ENCODE peak calls at places on chromosomes 12 and 14, in eight cellular contexts. X, H, A, W, Z, I, T and Y are unnamed samples.

GRCh38 chr14:70707138-70708038 is 65.7 kb downstream of the TTC9 start:
- DNase-seq in X (peak), H (no peak), A (peak), W (no peak), Z (no peak), I (no peak), T (peak), Y (peak)

GRCh38 chr12:101685121-101685520 is 12.3 kb upstream of the CHPT1 start:
- DNase-seq in X (no peak), H (no peak), A (no peak), W (no peak), Z (no peak), I (no peak), T (no peak), Y (no peak)

GRCh38 chr12:100566887-100567637 is 6.4 kb upstream of the GAS2L3 start:
- DNase-seq in X (no peak), H (no peak), A (no peak), W (no peak), Z (no peak), I (no peak), T (peak), Y (no peak)

GRCh38 chr12:28127455-28127854 is 62.8 kb upstream of the CCDC91 start:
- DNase-seq in X (no peak), H (no peak), A (no peak), W (no peak), Z (no peak), I (no peak), T (no peak), Y (peak)

GRCh38 chr12:52566847-52567291 is 6.8 kb downstream of the KRT74 start:
- DNase-seq in X (no peak), H (no peak), A (no peak), W (peak), Z (no peak), I (peak), T (peak), Y (no peak)

GRCh38 chr14:61555056-61555838 is 140.1 kb upstream of the HIF1A start:
- DNase-seq in X (no peak), H (no peak), A (no peak), W (no peak), Z (no peak), I (no peak), T (no peak), Y (no peak)

GRCh38 chr12:52945389-52946232 is 3.3 kb upstream of the KRT18 start:
- DNase-seq in X (peak), H (no peak), A (no peak), W (no peak), Z (no peak), I (no peak), T (peak), Y (no peak)

GRCh38 chr14:90681889-90682429 is 134.3 kb downstream of the TTC7B start:
- DNase-seq in X (no peak), H (no peak), A (no peak), W (no peak), Z (no peak), I (no peak), T (no peak), Y (peak)

GRCh38 chr14:97603201-97603600 is 806.0 kb downstream of the VRK1 start:
- DNase-seq in X (no peak), H (no peak), A (no peak), W (no peak), Z (no peak), I (no peak), T (no peak), Y (no peak)

GRCh38 chr14:93970589-93970966 is 5.8 kb downstream of the ASB2 start:
- DNase-seq in X (no peak), H (peak), A (peak), W (no peak), Z (peak), I (no peak), T (peak), Y (no peak)

GRCh38 chr12:132475304-132476037 is 14.5 kb upstream of the FBRSL1 start:
- DNase-seq in X (no peak), H (no peak), A (no peak), W (no peak), Z (no peak), I (no peak), T (no peak), Y (no peak)

GRCh38 chr14:63663428-63664142 is 21.9 kb upstream of the WDR89 start:
- DNase-seq in X (no peak), H (no peak), A (no peak), W (no peak), Z (no peak), I (no peak), T (peak), Y (no peak)

GRCh38 chr12:95949801-95950206 is 6.7 kb downstream of the AMDHD1 start:
- DNase-seq in X (no peak), H (no peak), A (no peak), W (no peak), Z (no peak), I (no peak), T (no peak), Y (no peak)

GRCh38 chr12:127245437-127245836 is 1021.5 kb upstream of the TMEM132C start:
- DNase-seq in X (no peak), H (no peak), A (no peak), W (no peak), Z (no peak), I (no peak), T (no peak), Y (no peak)

GRCh38 chr12:647713-648085 is 15.5 kb downstream of the NINJ2 start:
- DNase-seq in X (no peak), H (no peak), A (no peak), W (no peak), Z (no peak), I (no peak), T (no peak), Y (no peak)

GRCh38 chr14:89401241-89401640 is 15.8 kb downstream of the FOXN3 start:
- DNase-seq in X (no peak), H (no peak), A (no peak), W (no peak), Z (no peak), I (no peak), T (no peak), Y (no peak)

GRCh38 chr14:22994762-22995275 is 12.5 kb upstream of the AJUBA start:
- DNase-seq in X (no peak), H (peak), A (no peak), W (no peak), Z (peak), I (no peak), T (no peak), Y (no peak)

GRCh38 chr12:110102255-110102654 is 21.9 kb upstream of the IFT81 start:
- DNase-seq in X (peak), H (no peak), A (peak), W (no peak), Z (peak), I (no peak), T (peak), Y (no peak)

GRCh38 chr12:66132408-66132807 is 1.9 kb upstream of the LLPH start:
- DNase-seq in X (peak), H (no peak), A (peak), W (no peak), Z (no peak), I (no peak), T (no peak), Y (no peak)

GRCh38 chr12:13100882-13101769 is 2.3 kb downstream of the GSG1 start:
- DNase-seq in X (peak), H (peak), A (peak), W (peak), Z (peak), I (peak), T (peak), Y (peak)

GRCh38 chr12:88057994-88058718 is 29.0 kb upstream of the C12orf50 start:
- DNase-seq in X (peak), H (no peak), A (no peak), W (peak), Z (no peak), I (peak), T (no peak), Y (no peak)

GRCh38 chr14:28777773-28778606 is 11.4 kb downstream of the FOXG1 start:
- DNase-seq in X (no peak), H (no peak), A (no peak), W (no peak), Z (no peak), I (no peak), T (no peak), Y (no peak)
- H3K27ac ChIP-seq in X (no peak), H (no peak), A (no peak), W (no peak), Z (no peak), I (no peak), T (no peak), Y (no peak)

DNA sequence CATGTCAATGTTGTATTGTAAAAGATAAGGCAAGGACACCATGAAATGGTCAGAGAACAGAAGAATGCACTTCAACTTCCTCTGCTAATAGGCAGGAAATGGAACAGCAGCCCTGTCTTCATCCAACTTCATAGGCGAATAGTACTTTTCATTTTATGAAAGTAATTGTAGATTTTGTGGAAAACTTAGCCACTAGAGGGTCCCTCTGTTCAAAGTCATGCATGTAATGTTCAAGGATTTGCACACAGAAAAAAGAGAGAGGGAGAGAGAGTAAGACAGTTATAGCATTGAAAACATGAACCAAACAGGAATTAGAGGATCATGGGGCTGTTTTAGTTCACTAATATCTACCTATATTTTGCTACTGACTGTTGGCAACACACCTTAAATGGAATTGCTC is 172.2 kb downstream of the FLRT2 start:
- DNase-seq in X (no peak), H (no peak), A (no peak), W (no peak), Z (no peak), I (no peak), T (no peak), Y (no peak)
- H3K27ac ChIP-seq in X (no peak), H (no peak), A (no peak), W (no peak), Z (no peak), I (no peak), T (no peak), Y (no peak)

GRCh38 chr14:52350445-52350844 is 36.3 kb downstream of the PTGER2 start:
- DNase-seq in X (no peak), H (no peak), A (no peak), W (no peak), Z (no peak), I (no peak), T (no peak), Y (no peak)

GRCh38 chr14:52349731-52350130 is 35.6 kb downstream of the PTGER2 start:
- DNase-seq in X (no peak), H (no peak), A (no peak), W (no peak), Z (no peak), I (no peak), T (no peak), Y (no peak)

GRCh38 chr14:52352546-52352945 is 38.4 kb downstream of the PTGER2 start:
- DNase-seq in X (no peak), H (no peak), A (no peak), W (no peak), Z (no peak), I (no peak), T (no peak), Y (no peak)

GRCh38 chr14:52351561-52352491 is 37.7 kb downstream of the PTGER2 start:
- DNase-seq in X (no peak), H (no peak), A (no peak), W (no peak), Z (no peak), I (no peak), T (no peak), Y (no peak)

DNA sequence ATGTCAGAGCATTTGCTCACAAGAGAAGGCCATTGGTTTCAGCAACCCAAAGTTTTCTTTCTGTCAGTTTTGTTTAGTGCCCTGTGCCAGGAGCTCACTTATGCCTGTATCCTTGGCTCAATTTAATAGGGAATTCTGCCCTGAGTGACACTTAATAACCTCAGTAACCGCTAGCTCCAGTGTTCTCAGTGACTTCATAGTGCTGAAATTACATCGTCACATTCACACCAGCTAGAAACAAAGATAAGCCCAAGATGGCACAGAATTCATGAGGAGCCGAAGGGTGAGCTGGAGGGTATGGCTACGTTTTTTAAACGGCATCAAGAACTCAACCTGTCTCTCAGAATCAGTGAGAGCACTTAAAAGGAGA is 37.1 kb downstream of the PTGER2 start:
- DNase-seq in X (no peak), H (no peak), A (no peak), W (no peak), Z (no peak), I (no peak), T (no peak), Y (no peak)
- H3K27ac ChIP-seq in X (peak), H (peak), A (no peak), W (no peak), Z (peak), I (no peak), T (no peak), Y (no peak)

GRCh38 chr14:99562848-99563748 is 40.9 kb downstream of the CCDC85C start:
- DNase-seq in X (peak), H (peak), A (no peak), W (peak), Z (peak), I (peak), T (peak), Y (no peak)

GRCh38 chr14:99565383-99565782 is 38.6 kb downstream of the CCDC85C start:
- DNase-seq in X (no peak), H (no peak), A (no peak), W (no peak), Z (no peak), I (no peak), T (no peak), Y (no peak)

GRCh38 chr14:99564256-99564902 is 39.6 kb downstream of the CCDC85C start:
- DNase-seq in X (peak), H (peak), A (no peak), W (peak), Z (no peak), I (peak), T (peak), Y (no peak)

GRCh38 chr14:99564903-99565259 is 39.1 kb downstream of the CCDC85C start:
- DNase-seq in X (no peak), H (no peak), A (no peak), W (no peak), Z (no peak), I (no peak), T (no peak), Y (no peak)

GRCh38 chr14:99563749-99564129 is 40.3 kb downstream of the CCDC85C start:
- DNase-seq in X (no peak), H (no peak), A (no peak), W (no peak), Z (no peak), I (no peak), T (no peak), Y (no peak)
- H3K27ac ChIP-seq in X (no peak), H (no peak), A (no peak), W (peak), Z (peak), I (no peak), T (peak), Y (no peak)

GRCh38 chr12:131128556-131128955 is 174.8 kb downstream of the ADGRD1 start:
- DNase-seq in X (no peak), H (no peak), A (no peak), W (no peak), Z (no peak), I (no peak), T (no peak), Y (no peak)

GRCh38 chr12:131131808-131132117 is 178.1 kb downstream of the ADGRD1 start:
- DNase-seq in X (no peak), H (no peak), A (no peak), W (no peak), Z (no peak), I (no peak), T (no peak), Y (no peak)

GRCh38 chr12:131129839-131130238 is 176.1 kb downstream of the ADGRD1 start:
- DNase-seq in X (no peak), H (no peak), A (no peak), W (no peak), Z (no peak), I (no peak), T (no peak), Y (no peak)

GRCh38 chr12:131131077-131131807 is 177.5 kb downstream of the ADGRD1 start:
- DNase-seq in X (no peak), H (no peak), A (no peak), W (no peak), Z (no peak), I (no peak), T (no peak), Y (no peak)

GRCh38 chr12:131130311-131130911 is 176.7 kb downstream of the ADGRD1 start:
- DNase-seq in X (no peak), H (no peak), A (no peak), W (no peak), Z (no peak), I (no peak), T (no peak), Y (no peak)
- H3K27ac ChIP-seq in X (no peak), H (no peak), A (no peak), W (no peak), Z (no peak), I (no peak), T (no peak), Y (no peak)

GRCh38 chr12:103800252-103800771 is 40.7 kb downstream of the NT5DC3 start:
- DNase-seq in X (peak), H (no peak), A (no peak), W (peak), Z (no peak), I (peak), T (peak), Y (no peak)
- H3K27ac ChIP-seq in X (peak), H (no peak), A (peak), W (peak), Z (peak), I (no peak), T (peak), Y (peak)

DNA sequence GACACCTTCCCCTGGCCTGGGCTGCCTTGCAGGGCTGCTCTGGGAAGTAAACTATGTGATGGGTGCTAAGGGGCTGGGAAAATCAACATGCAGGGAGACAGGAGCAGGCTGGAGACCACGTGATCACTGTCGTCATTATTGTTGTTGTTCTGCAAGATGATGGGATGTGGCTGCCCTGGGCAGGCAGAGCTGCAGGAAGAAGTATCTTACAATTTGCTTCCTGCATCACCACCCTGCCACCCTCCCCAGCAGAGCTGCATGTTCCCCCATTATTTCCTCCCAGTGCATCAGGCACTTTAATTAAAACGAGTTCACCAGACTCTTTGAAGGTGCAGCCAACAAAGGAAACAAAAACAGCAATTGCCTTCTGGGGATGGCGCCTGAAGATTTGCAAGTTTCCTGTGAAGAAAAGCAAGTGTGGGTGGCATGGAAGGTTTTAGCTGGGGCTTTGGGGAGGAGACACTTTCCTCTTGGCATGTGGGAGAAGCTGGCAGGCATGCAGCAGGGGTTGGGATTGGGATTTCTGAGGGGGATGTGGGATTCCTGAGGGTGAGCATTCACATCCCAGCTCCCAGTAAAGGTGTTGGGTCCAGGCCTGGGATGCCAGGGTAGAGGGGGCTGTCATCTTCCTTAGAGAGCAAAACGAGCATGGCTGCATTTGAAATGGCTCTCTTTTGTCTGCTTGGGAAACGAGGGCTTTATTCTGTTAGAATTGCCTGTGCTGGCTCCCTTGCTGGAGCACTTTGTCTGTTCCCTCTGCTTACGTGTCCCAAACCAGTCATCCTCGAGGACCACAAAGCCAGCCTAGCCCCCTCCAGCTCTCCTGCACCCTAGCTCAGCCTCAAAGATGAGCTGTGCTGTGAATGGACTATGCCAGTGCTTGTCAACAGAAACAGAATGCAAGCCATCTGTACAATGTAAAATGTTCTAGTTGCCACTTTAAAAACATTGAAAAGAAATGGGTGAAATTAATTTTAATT is 11.5 kb upstream of the C14orf132 start:
- DNase-seq in X (no peak), H (no peak), A (no peak), W (no peak), Z (no peak), I (no peak), T (no peak), Y (no peak)
- H3K27ac ChIP-seq in X (no peak), H (no peak), A (no peak), W (no peak), Z (no peak), I (no peak), T (no peak), Y (no peak)

GRCh38 chr14:72941286-72941985 is 15.2 kb downstream of the DCAF4 start:
- DNase-seq in X (no peak), H (no peak), A (no peak), W (no peak), Z (no peak), I (no peak), T (no peak), Y (no peak)
- H3K27ac ChIP-seq in X (no peak), H (no peak), A (no peak), W (no peak), Z (no peak), I (no peak), T (no peak), Y (no peak)

GRCh38 chr14:102589761-102590290 is 2.6 kb upstream of the RCOR1 start:
- DNase-seq in X (no peak), H (no peak), A (no peak), W (no peak), Z (no peak), I (no peak), T (no peak), Y (no peak)
- H3K27ac ChIP-seq in X (no peak), H (no peak), A (peak), W (no peak), Z (peak), I (no peak), T (no peak), Y (peak)

GRCh38 chr12:14390885-14391530 is 25.5 kb downstream of the ATF7IP start:
- DNase-seq in X (no peak), H (no peak), A (no peak), W (no peak), Z (no peak), I (no peak), T (no peak), Y (no peak)
- H3K27ac ChIP-seq in X (no peak), H (peak), A (no peak), W (peak), Z (no peak), I (no peak), T (no peak), Y (no peak)